ENCODE peak calls at places on chromosomes 7 and 10, in six cellular contexts. P, H, Z, N, E and A are unnamed samples.

GRCh38 chr7:11193131-11193867 is 219.6 kb downstream of the PHF14 start:
- DNase-seq in Z (peak), H (no peak), P (peak), E (no peak), N (no peak), A (no peak)

GRCh38 chr7:77464589-77464988 is 48.4 kb upstream of the GSAP start:
- DNase-seq in Z (no peak), H (no peak), P (no peak), E (no peak), N (no peak), A (no peak)

GRCh38 chr7:2645274-2645868 is 13.6 kb downstream of the TTYH3 start:
- DNase-seq in P (no peak), H (no peak), N (no peak), Z (no peak), E (no peak), A (no peak)

GRCh38 chr7:20267482-20267881 is 50.3 kb upstream of the MACC1 start:
- DNase-seq in N (no peak), E (no peak), P (no peak), Z (no peak), H (no peak), A (no peak)

GRCh38 chr7:157077986-157078644 is 60.6 kb upstream of the UBE3C start:
- DNase-seq in P (no peak), Z (no peak), H (no peak), N (no peak), E (no peak), A (no peak)

GRCh38 chr7:112201421-112201820 is 4.8 kb downstream of the DOCK4 start:
- DNase-seq in Z (no peak), P (no peak), N (no peak), E (no peak), H (peak), A (no peak)

GRCh38 chr7:116322541-116322940 is 112.2 kb downstream of the TES start:
- DNase-seq in N (no peak), Z (no peak), H (peak), P (no peak), E (no peak), A (no peak)

GRCh38 chr10:117640406-117640805 is 97.9 kb downstream of the EMX2 start:
- DNase-seq in P (no peak), Z (no peak), H (no peak), N (no peak), E (no peak), A (no peak)

GRCh38 chr10:31490858-31491504 is 172.0 kb downstream of the ZEB1 start:
- DNase-seq in N (no peak), H (peak), E (no peak), Z (no peak), P (no peak), A (no peak)

GRCh38 chr10:20855398-20856038 is 41.6 kb downstream of the NEBL start:
- DNase-seq in Z (no peak), E (no peak), H (peak), P (no peak), N (no peak), A (no peak)

GRCh38 chr7:101362334-101363195 is at the start of gene COL26A1:
- DNase-seq in N (peak), P (peak), Z (peak), H (no peak), E (peak), A (peak)

GRCh38 chr7:151416135-151416740 is 6.4 kb upstream of the WDR86 start:
- DNase-seq in H (no peak), P (no peak), Z (no peak), N (no peak), E (no peak), A (no peak)

GRCh38 chr7:18426564-18427226 is 68.9 kb upstream of the HDAC9 start:
- DNase-seq in H (peak), P (no peak), Z (no peak), N (no peak), E (no peak), A (no peak)

GRCh38 chr10:11504566-11505285 is 106.7 kb downstream of the USP6NL start:
- DNase-seq in H (no peak), P (no peak), N (no peak), Z (no peak), E (no peak), A (no peak)
- TF ChIP-seq POLR2A in H (no peak), P (no peak), N (no peak), Z (no peak), E (no peak), A (no peak)

GRCh38 chr10:86979977-86980448 is 11.7 kb downstream of the ADIRF start:
- DNase-seq in Z (peak), H (no peak), N (no peak), E (peak), P (no peak), A (peak)
- H3K4me3 ChIP-seq in Z (no peak), H (no peak), N (no peak), E (no peak), P (no peak), A (no peak)

GRCh38 chr7:140176811-140177702 is at the start of gene KDM7A:
- DNase-seq in N (peak), H (peak), E (peak), Z (peak), P (peak), A (peak)
- TF ChIP-seq POLR2A in N (peak), H (peak), E (peak), Z (peak), P (no peak), A (peak)

DNA sequence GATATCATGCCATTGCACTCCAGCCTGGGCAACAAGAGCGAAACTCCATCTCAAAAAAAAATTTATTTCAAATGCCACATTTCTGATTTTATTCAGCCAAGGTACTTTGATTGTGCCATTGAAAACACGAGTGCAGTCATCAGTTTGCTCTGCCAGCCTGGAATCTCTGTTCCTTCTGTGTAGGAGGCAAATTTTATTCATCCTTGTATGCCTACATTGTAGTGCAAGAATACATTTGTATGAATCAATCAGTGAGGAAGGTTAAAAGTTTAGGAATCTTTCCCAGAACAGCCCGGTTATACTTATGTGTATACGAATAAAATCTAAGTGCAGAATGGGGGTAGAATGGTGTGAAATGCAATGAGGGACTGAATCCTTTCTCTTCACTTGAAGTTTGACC is 886 bp upstream of the TET1 start:
- DNase-seq in Z (no peak), N (no peak), P (no peak), H (peak), E (no peak), A (no peak)
- H3K4me3 ChIP-seq in Z (no peak), N (no peak), P (no peak), H (no peak), E (no peak), A (no peak)

DNA sequence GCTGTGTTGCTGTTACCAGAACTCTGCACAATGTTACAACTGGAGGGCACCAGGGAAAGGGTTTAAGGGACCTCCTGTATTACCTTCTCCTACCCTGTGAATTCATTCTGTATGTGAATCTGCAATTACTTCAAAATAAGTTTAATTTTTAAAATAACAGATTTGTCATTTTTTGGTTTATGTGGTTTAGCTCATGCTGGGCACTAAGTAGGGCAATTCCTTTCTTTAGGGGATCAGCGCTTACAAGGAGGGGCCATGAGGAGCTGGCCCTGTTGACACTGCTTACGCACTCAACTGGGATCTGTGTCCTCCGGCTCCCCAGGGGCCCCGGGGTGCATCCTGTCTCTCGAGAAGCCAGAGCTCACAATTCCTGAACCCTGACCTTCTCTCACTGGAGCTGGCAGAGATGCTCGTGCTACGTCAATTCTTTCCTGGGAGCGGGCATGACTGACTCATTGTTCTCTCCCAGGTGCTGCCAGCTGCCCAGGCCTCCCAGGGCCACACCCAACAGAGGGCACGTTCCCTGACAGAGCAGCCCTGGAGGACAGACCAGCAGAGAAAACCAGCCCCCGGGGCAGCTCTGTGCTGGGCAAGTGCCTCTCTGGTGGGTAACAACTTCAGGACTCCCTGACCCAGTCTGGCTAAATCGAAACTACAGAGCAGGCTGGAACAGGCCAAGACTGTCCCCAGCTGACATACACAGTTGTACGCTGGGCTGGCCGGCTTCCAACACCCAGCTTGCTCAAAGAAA is 36.8 kb downstream of the CTBP2 start:
- DNase-seq in P (peak), Z (peak), E (peak), H (peak), N (peak), A (peak)
- TF ChIP-seq POLR2A in P (no peak), Z (no peak), E (peak), H (no peak), N (peak), A (no peak)

GRCh38 chr7:133629696-133630095 is 376.8 kb downstream of the EXOC4 start:
- DNase-seq in P (no peak), N (no peak), H (peak), E (no peak), Z (no peak), A (no peak)

GRCh38 chr7:133618970-133619369 is 366.1 kb downstream of the EXOC4 start:
- DNase-seq in E (no peak), N (no peak), Z (no peak), P (no peak), H (no peak), A (no peak)

GRCh38 chr7:133619491-133619890 is 366.6 kb downstream of the EXOC4 start:
- DNase-seq in P (no peak), H (no peak), N (no peak), Z (no peak), E (no peak), A (no peak)

GRCh38 chr7:133623716-133624115 is 370.8 kb downstream of the EXOC4 start:
- DNase-seq in E (no peak), N (no peak), Z (no peak), H (no peak), P (no peak), A (no peak)
- H3K4me3 ChIP-seq in E (no peak), N (no peak), Z (no peak), H (no peak), P (no peak), A (no peak)

GRCh38 chr7:76047811-76048667 is at the start of the genes MDH2 and STYXL1:
- DNase-seq in H (peak), P (peak), N (peak), E (peak), Z (peak), A (peak)
- TF ChIP-seq POLR2A in H (peak), P (peak), N (peak), E (peak), Z (peak), A (peak)

GRCh38 chr10:124220547-124220946 is 127.1 kb upstream of the CHST15 start:
- DNase-seq in H (no peak), Z (no peak), E (no peak), N (no peak), P (no peak), A (no peak)
- H3K4me3 ChIP-seq in H (no peak), Z (no peak), E (no peak), N (no peak), P (no peak), A (peak)